ENCODE peak calls at places on chromosomes 5 and 9, in six cellular contexts. D, P, W, Y, M and A are unnamed samples.
A peak's percentile ranks its signal among the peaks of the same experiment; 100 is the strongest.

GRCh38 chr5:140424135-140424534 is 22.5 kb downstream of the ANKHD1 start:
- DNase-seq in Y (no peak), P (no peak), W (peak; percentile 14), D (no peak), M (no peak), A (no peak)

GRCh38 chr5:115685480-115685879 is 59.6 kb upstream of the TMED7 start:
- DNase-seq in M (no peak), W (no peak), D (no peak), Y (no peak), P (no peak), A (no peak)

GRCh38 chr5:68053202-68053601 is 162.4 kb upstream of the PIK3R1 start:
- DNase-seq in Y (no peak), P (no peak), W (no peak), D (no peak), M (no peak), A (no peak)

GRCh38 chr9:86072393-86073016 is 26.9 kb downstream of the GOLM1 start:
- DNase-seq in Y (no peak), D (no peak), W (no peak), P (no peak), M (no peak), A (peak; percentile 42)

GRCh38 chr9:78291240-78291915 is 5.5 kb upstream of the PSAT1 start:
- DNase-seq in D (no peak), M (no peak), W (no peak), P (no peak), Y (no peak), A (no peak)

GRCh38 chr9:110555971-110556370 is 23.6 kb downstream of the SVEP1 start:
- DNase-seq in P (no peak), Y (no peak), M (peak; percentile 61), W (peak; percentile 82), D (peak; percentile 73), A (peak; percentile 80)

GRCh38 chr9:125095821-125096443 is 47.4 kb downstream of the SCAI start:
- DNase-seq in Y (no peak), P (no peak), D (no peak), W (no peak), M (no peak), A (no peak)

GRCh38 chr9:127519301-127520166 is 68.2 kb downstream of the LRSAM1 start:
- DNase-seq in Y (no peak), W (peak; percentile 98), P (no peak), M (no peak), D (no peak), A (peak; percentile 86)

GRCh38 chr5:174527936-174528557 is 196.3 kb upstream of the MSX2 start:
- DNase-seq in D (no peak), W (no peak), M (no peak), Y (no peak), P (no peak), A (no peak)

DNA sequence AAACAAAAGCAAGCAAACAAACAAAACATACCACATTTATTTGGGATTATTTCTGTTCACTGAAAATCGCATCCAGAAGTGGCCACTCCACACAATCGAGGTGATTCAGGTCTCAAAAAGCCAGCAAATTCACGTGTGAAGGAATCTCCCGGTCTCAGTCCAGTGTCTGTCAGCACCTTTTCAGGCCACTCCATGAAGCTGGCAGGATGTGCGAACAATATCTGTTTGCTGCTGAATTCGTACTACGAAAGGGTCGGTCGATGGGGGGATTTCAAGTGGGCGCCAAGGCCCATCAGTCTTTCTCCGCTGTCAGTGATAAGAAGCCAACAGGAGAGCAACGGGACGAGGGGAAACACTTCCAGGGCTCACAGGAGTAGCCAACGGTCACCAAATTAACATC is 505.1 kb downstream of the IRX1 start:
- DNase-seq in W (no peak), Y (no peak), M (no peak), P (no peak), D (no peak), A (no peak)
- H3K4me3 ChIP-seq in W (no peak overlapping the region), Y (no peak overlapping the region), M (no peak overlapping the region), P (no peak overlapping the region), D (no peak overlapping the region), A (no peak overlapping the region)

DNA sequence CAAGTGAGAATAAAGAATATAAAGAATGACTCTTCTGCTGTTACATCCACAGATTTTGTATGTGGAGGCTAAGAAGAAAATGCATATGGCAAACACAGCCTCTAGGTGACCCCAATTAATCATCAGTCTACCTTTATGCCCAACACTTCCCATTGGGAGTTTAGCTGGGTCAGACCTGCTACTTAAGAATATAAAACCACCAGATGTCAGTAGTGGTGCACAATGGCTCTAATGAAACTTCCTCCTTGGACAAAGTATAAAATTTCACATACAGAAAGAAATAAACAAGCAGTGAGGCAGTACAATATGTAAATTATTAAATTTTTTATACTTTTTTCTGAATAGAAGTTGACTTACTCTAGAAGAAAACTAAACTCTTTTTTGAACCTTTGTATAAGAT is 539.9 kb downstream of the BRINP1 start:
- DNase-seq in W (no peak), P (no peak), Y (peak; percentile 9), D (no peak), M (peak; percentile 3), A (no peak)
- TF ChIP-seq CTCF in W (no peak), P (no peak), Y (no peak), D (peak; percentile 67), M (no peak), A (no peak)

GRCh38 chr5:175550055-175550660 is 71.8 kb downstream of the SFXN1 start:
- DNase-seq in Y (no peak), D (no peak), P (no peak), W (no peak), M (no peak), A (no peak)

GRCh38 chr5:175548899-175549311 is 70.5 kb downstream of the SFXN1 start:
- DNase-seq in W (no peak), D (no peak), Y (no peak), M (no peak), P (no peak), A (no peak)

GRCh38 chr5:175542966-175543235 is 64.5 kb downstream of the SFXN1 start:
- DNase-seq in M (no peak), Y (no peak), P (no peak), W (no peak), D (no peak), A (no peak)

GRCh38 chr5:175544108-175544511 is 65.8 kb downstream of the SFXN1 start:
- DNase-seq in P (no peak), M (no peak), Y (no peak), D (no peak), W (no peak), A (no peak)

DNA sequence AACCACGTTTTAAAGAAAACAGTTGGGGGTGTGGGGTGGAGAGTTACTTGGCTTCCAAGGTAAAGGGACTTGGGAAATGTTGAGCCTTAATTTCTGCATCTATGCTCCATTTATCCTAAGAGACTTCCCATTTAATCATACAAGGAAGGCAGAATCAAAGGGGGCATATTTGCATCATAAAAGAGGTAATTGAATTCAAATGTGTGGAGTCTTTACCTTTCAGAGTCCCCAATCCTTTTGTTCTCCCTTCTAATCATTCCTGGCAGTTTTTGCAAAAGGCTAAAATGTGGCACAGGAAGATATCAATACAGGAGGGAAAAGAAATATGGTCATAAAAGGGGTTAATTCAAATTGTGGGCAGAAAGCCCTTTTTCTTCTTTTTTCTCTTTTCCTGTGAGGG is 69.5 kb downstream of the SFXN1 start:
- DNase-seq in Y (no peak), P (no peak), M (no peak), D (no peak), W (no peak), A (no peak)
- H3K4me3 ChIP-seq in Y (no peak overlapping the region), P (no peak overlapping the region), M (no peak overlapping the region), D (no peak overlapping the region), W (no peak overlapping the region), A (no peak overlapping the region)

GRCh38 chr5:175700991-175701390 is 43.1 kb downstream of the HRH2 start:
- DNase-seq in P (peak; percentile 15), M (peak; percentile 25), D (no peak), W (peak; percentile 4), Y (no peak), A (no peak)
- TF ChIP-seq CTCF in P (peak; percentile 33), M (peak; percentile 37), D (peak; percentile 31), W (peak; percentile 39), Y (peak; percentile 44), A (peak; percentile 56)

DNA sequence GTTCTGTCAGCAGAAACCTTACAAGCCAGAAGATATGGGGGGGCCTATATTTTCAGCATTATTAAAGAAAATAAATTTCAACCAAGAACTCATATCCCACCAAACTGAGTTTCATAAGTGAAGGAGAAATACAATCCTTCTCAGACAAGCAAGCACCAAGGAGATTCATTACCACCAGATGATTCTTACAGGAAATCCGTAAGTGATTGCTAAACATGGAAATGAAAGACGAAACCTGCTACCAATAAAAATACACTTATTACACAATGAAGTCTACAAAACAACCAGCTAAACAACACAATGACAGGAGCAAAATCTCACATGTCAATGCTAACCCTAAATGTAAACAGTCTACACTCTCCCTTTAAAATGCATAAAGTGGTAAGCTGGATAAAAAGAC is 17.8 kb upstream of the C9orf72 start:
- DNase-seq in Y (no peak), M (no peak), W (no peak), D (no peak), P (no peak), A (no peak)
- H3K4me3 ChIP-seq in Y (no peak overlapping the region), M (no peak overlapping the region), W (no peak overlapping the region), D (no peak overlapping the region), P (no peak overlapping the region), A (no peak overlapping the region)

GRCh38 chr5:78295035-78295961 is 800 bp upstream of the AP3B1 start:
- DNase-seq in D (peak; percentile 60), P (peak; percentile 64), M (peak; percentile 42), W (no peak), Y (peak; percentile 66), A (no peak)
- TF ChIP-seq CTCF in D (no peak), P (peak; percentile 28), M (no peak), W (peak; percentile 56), Y (peak; percentile 57), A (peak; percentile 14)

GRCh38 chr5:168219515-168220410 is 71.7 kb upstream of the WWC1 start:
- DNase-seq in W (peak; percentile 69), D (no peak), P (no peak), Y (peak; percentile 62), M (peak; percentile 80), A (peak; percentile 52)
- H3K4me3 ChIP-seq in W (peak overlapping the region; percentile 22), D (no peak overlapping the region), P (no peak overlapping the region), Y (no peak overlapping the region), M (peak overlapping the region; percentile 32), A (no peak overlapping the region)

DNA sequence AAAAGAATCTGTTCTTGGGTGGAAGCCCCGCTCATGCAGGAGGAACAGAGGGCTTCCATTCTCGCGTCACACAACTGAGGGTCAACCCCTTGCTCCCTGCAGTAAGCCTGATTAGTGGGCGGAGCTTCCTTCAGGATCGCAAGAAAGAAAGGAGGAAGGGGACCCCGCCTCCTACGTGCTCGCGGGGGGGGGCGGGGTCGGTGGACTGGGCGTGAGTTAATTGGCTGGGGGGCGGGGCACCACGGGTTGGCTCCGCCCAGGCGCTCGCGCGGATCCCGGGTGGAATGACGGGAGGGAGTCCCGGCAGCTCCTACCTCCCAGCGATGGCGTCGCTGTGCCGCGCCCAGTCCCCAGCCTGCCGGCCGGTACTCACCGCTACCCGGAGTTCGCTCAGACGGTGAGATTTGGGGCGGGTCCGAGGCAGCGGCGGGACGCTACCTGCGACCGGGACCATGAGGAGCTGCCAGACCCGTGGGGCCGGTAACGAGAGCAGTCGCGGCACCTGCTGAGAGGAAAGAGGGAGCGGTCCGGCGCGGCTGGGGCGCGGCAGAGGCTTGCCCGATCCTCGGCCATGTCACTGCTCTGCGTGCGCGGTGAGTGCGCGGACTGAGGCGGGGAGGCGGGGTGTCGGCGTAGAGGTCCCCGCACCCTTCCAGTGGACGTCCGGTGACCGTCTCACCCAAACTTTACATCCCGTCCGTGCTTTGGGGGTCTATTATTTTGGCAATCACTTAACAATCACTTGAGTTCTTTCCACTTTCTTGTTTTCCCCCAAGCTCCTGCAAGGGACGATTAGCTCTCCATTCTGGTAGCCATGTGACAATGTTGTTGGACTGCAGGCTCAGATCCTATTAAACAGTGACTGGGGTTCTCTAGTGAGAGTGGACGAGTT is at the start of gene UNC13B:
- DNase-seq in D (peak; percentile 97), W (peak; percentile 86), Y (peak; percentile 90), P (peak; percentile 97), M (peak; percentile 94), A (peak; percentile 61)
- TF ChIP-seq CTCF in D (peak; percentile 19), W (no peak), Y (no peak), P (no peak), M (peak; percentile 13), A (peak; percentile 1)